ENCODE peak calls at places on chromosome 7, in six cellular contexts. Q is mammary epithelial cell, G is K562, F is colonic mucosa, E is psoas muscle, S is uterus. P is an unnamed sample.

GRCh38 chr7:8627322-8627721 is 193.9 kb downstream of the NXPH1 start:
- DNase-seq in Q (no peak), G (no peak), F (no peak), E (no peak), S (no peak), P (no peak)

GRCh38 chr7:77349141-77349540 is 67.0 kb downstream of the GSAP start:
- DNase-seq in Q (no peak), G (no peak), F (no peak), E (no peak), S (no peak), P (peak; percentile 60)

GRCh38 chr7:108589874-108590273 is 20.2 kb downstream of the DNAJB9 start:
- DNase-seq in Q (peak; percentile 45), G (no peak), F (no peak), E (no peak), S (no peak), P (no peak)

GRCh38 chr7:157436763-157437480 is 100.1 kb downstream of the DNAJB6 start:
- DNase-seq in Q (no peak), G (no peak), F (no peak), E (peak; percentile 22), S (no peak), P (no peak)

GRCh38 chr7:73978681-73979563 is 49.1 kb upstream of the ELN start:
- DNase-seq in Q (peak; percentile 26), G (peak; percentile 64), F (peak; percentile 95), E (peak; percentile 81), S (peak; percentile 26), P (peak; percentile 15)

GRCh38 chr7:108053250-108053649 is 50.3 kb upstream of the LAMB1 start:
- DNase-seq in Q (no peak), G (no peak), F (no peak), E (no peak), S (no peak), P (no peak)

GRCh38 chr7:101486056-101486763 is 123.5 kb downstream of the COL26A1 start:
- DNase-seq in Q (no peak), G (no peak), F (no peak), E (no peak), S (no peak), P (peak; percentile 12)

GRCh38 chr7:73565675-73566342 is 8.3 kb upstream of the BCL7B start:
- DNase-seq in Q (no peak), G (no peak), F (no peak), E (no peak), S (no peak), P (no peak)

GRCh38 chr7:34069676-34070075 is 164.3 kb downstream of the BMPER start:
- DNase-seq in Q (peak; percentile 59), G (no peak), F (no peak), E (no peak), S (no peak), P (peak; percentile 47)

GRCh38 chr7:16422100-16422430 is 727 bp upstream of the CRPPA start:
- DNase-seq in Q (no peak), G (no peak), F (no peak), E (no peak), S (no peak), P (peak; percentile 80)

GRCh38 chr7:47228386-47229014 is 353.4 kb downstream of the TNS3 start:
- DNase-seq in Q (no peak), G (peak; percentile 88), F (peak; percentile 39), E (no peak), S (no peak), P (no peak)

GRCh38 chr7:29957921-29958320 is 31.7 kb downstream of the SCRN1 start:
- DNase-seq in Q (no peak), G (no peak), F (no peak), E (no peak), S (no peak), P (no peak)

GRCh38 chr7:47180268-47180826 is 401.6 kb downstream of the TNS3 start:
- DNase-seq in Q (peak; percentile 29), G (peak; percentile 70), F (peak; percentile 63), E (no peak), S (peak; percentile 73), P (peak; percentile 80)

GRCh38 chr7:133886797-133887196 is 240.3 kb upstream of the LRGUK start:
- DNase-seq in Q (no peak), G (no peak), F (no peak), E (no peak), S (no peak), P (no peak)

GRCh38 chr7:84302949-84303348 is 108.4 kb upstream of the SEMA3A start:
- DNase-seq in Q (peak; percentile 84), G (no peak), F (no peak), E (no peak), S (no peak), P (no peak)

GRCh38 chr7:71165708-71166107 is 33.8 kb downstream of the GALNT17 start:
- DNase-seq in Q (no peak), G (peak; percentile 9), F (no peak), E (no peak), S (no peak), P (no peak)

GRCh38 chr7:134891262-134892001 is 94.9 kb upstream of the AGBL3 start:
- DNase-seq in Q (peak; percentile 98), G (peak; percentile 11), F (peak; percentile 45), E (peak; percentile 88), S (peak; percentile 87), P (peak; percentile 98)
- H3K4me3 ChIP-seq in Q (peak overlapping the region; percentile 90), G (no peak overlapping the region), F (peak overlapping the region; percentile 6), E (peak overlapping the region; percentile 70), S (peak overlapping the region; percentile 31), P (peak overlapping the region; percentile 48)

DNA sequence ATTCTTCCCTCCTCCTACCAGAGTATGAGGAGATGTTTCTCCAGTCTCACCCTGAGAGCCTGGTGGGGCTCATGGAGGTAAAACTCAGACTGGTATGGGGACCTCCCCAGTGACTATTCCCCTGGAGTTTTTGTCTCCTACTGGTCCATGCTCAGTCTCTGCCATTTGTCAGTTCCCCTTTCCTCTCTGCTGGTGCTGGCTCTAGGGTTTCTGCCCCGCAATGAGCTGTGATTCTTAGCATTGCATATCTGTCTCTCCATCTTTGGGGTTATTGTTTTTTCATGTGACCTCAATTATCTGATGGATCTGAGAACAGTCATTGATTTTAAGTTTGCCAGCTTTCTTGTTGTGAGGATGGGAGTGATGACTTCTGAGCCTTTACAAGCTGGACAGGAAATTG is 27.0 kb downstream of the NACAD start:
- DNase-seq in Q (no peak), G (no peak), F (no peak), E (no peak), S (no peak), P (no peak)
- H3K27ac ChIP-seq in Q (no peak overlapping the region), G (no peak overlapping the region), F (no peak overlapping the region), E (no peak overlapping the region), S (no peak overlapping the region), P (no peak overlapping the region)

DNA sequence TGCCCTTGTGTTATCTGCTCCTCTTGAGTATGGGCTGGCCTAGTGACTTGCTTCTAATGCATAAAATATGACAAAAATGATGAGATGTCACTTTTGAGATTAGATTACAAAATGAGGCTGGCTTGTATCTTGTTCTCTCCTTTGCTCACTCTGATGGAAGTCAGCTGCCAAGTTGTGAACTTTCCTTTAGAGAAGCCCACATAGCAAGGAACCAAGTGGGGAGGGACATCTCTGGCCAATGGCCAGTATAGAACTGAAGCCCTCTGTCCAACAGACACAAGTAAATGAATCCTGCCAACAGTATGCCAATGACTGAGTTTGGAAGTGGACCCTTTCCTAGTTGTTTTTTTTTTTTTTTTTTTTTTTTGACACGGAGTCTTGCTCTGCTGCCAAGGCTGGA is 3.4 kb downstream of the ZC3HC1 start:
- DNase-seq in Q (no peak), G (no peak), F (no peak), E (no peak), S (no peak), P (peak; percentile 67)
- H3K27me3 ChIP-seq in Q (no peaks in the 10 kb centered on the region), G (no peaks in the 10 kb centered on the region), F (no peaks in the 10 kb centered on the region), E (no peaks in the 10 kb centered on the region), S (no peaks in the 10 kb centered on the region), P (no peaks in the 10 kb centered on the region)

GRCh38 chr7:150324366-150324961 is 1.1 kb upstream of the ACTR3C start:
- DNase-seq in Q (no peak), G (peak; percentile 65), F (peak; percentile 69), E (no peak), S (peak; percentile 36), P (peak; percentile 61)

GRCh38 chr7:150325110-150325611 is 1.8 kb upstream of the ACTR3C start:
- DNase-seq in Q (no peak), G (no peak), F (no peak), E (peak; percentile 61), S (peak; percentile 55), P (peak; percentile 95)

GRCh38 chr7:150326657-150327268 is 3.4 kb upstream of the ACTR3C start:
- DNase-seq in Q (no peak), G (no peak), F (no peak), E (no peak), S (no peak), P (no peak)

GRCh38 chr7:150327308-150327707 is 4.0 kb upstream of the ACTR3C start:
- DNase-seq in Q (no peak), G (no peak), F (no peak), E (no peak), S (no peak), P (no peak)

GRCh38 chr7:150325901-150326300 is 2.6 kb upstream of the ACTR3C start:
- DNase-seq in Q (no peak), G (no peak), F (no peak), E (no peak), S (no peak), P (no peak)
- H3K4me3 ChIP-seq in Q (no peak overlapping the region), G (no peak overlapping the region), F (no peak overlapping the region), E (no peak overlapping the region), S (no peak overlapping the region), P (no peak overlapping the region)

DNA sequence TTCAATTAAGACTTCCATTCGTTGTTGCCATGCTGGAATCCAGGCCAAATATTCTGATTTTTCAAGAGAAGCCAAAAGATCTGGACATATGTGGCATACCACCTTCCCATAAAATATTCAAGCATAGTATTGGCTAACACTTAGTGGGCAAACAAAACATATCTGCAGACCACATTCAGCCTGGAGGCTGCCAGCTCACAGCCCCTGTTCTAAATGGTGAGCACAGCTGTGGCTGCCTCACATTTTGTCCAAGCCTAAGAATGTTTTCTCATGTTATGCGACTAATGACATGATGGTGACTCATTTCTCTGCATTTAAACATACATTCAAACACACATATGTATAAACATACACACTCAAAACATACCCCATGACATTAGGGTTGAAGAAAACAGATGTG is 10.6 kb upstream of the CALU start:
- DNase-seq in Q (peak; percentile 79), G (no peak), F (no peak), E (no peak), S (no peak), P (no peak)
- H3K27ac ChIP-seq in Q (peak overlapping the region; percentile 25), G (no peak overlapping the region), F (no peak overlapping the region), E (no peak overlapping the region), S (no peak overlapping the region), P (no peak overlapping the region)

DNA sequence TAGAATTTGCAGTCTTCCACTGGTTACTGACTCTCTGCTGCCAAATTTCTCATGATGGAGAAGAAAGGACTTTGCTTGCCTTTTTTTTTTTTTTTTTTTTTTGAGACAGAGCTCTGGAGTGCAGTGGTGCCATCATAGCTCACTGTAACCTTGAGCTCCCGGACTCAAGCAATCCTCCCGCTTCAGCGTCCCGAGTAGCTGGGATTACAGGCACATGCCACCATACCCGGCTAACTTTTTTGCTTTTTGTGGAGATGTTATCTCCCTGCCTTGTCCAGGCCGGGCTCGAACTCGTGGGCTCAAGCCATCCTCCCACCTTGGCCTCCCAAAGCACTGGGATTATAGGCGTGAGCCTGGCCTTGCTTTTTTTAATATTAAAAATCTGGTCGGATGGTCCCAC is 6.2 kb downstream of the INSIG1 start:
- DNase-seq in Q (no peak), G (no peak), F (no peak), E (no peak), S (no peak), P (no peak)
- H3K27me3 ChIP-seq in Q (no peaks in the 10 kb centered on the region), G (no peaks in the 10 kb centered on the region), F (no peaks in the 10 kb centered on the region), E (no peaks in the 10 kb centered on the region), S (no peaks in the 10 kb centered on the region), P (no peaks in the 10 kb centered on the region)

GRCh38 chr7:135970682-135971365 is 6.3 kb downstream of the MTPN start:
- DNase-seq in Q (no peak), G (no peak), F (no peak), E (no peak), S (no peak), P (no peak)
- H3K4me3 ChIP-seq in Q (no peak overlapping the region), G (no peak overlapping the region), F (no peak overlapping the region), E (no peak overlapping the region), S (no peak overlapping the region), P (no peak overlapping the region)